ENCODE peak calls at places on chromosome 10, in four cellular contexts. K, J, U and Y are unnamed samples.

GRCh38 chr10:132396495-132397035 is 435 bp upstream of the PWWP2B start:
- DNase-seq in U (peak; percentile 56), J (peak; percentile 75), K (no peak), Y (no peak)

GRCh38 chr10:97321032-97321806 is 2.1 kb downstream of the FRAT1 start:
- DNase-seq in K (no peak), U (no peak), J (no peak), Y (no peak)

GRCh38 chr10:52701647-52702046 is 70.9 kb downstream of the MBL2 start:
- DNase-seq in U (no peak), K (no peak), J (no peak), Y (no peak)

GRCh38 chr10:73743327-73743904 is 756 bp upstream of the SEC24C start:
- DNase-seq in U (no peak), K (no peak), J (no peak), Y (no peak)

GRCh38 chr10:98170249-98171117 is 36.0 kb downstream of the R3HCC1L start:
- DNase-seq in J (peak; percentile 44), U (peak; percentile 62), K (peak; percentile 50), Y (peak; percentile 63)

GRCh38 chr10:821322-821721 is 110.2 kb downstream of the LARP4B start:
- DNase-seq in K (peak; percentile 19), U (peak; percentile 69), J (no peak), Y (no peak)

GRCh38 chr10:59991661-59992060 is 85.3 kb upstream of the CCDC6 start:
- DNase-seq in J (peak; percentile 41), U (peak; percentile 60), K (peak; percentile 74), Y (no peak)

GRCh38 chr10:122749886-122750285 is 50.2 kb upstream of the C10orf120 start:
- DNase-seq in K (no peak), U (no peak), J (no peak), Y (no peak)

GRCh38 chr10:130757821-130758489 is 553.6 kb downstream of the TCERG1L start:
- DNase-seq in K (no peak), J (no peak), U (no peak), Y (no peak)

GRCh38 chr10:60679388-60679987 is 98.8 kb upstream of the CDK1 start:
- DNase-seq in K (no peak), U (no peak), J (no peak), Y (no peak)

GRCh38 chr10:45532501-45532900 is 140.1 kb downstream of the ZFAND4 start:
- DNase-seq in J (no peak), K (peak; percentile 9), U (no peak), Y (no peak)

GRCh38 chr10:63887026-63887589 is 365.9 kb downstream of the REEP3 start:
- DNase-seq in U (peak; percentile 5), K (no peak), J (no peak), Y (peak; percentile 63)

GRCh38 chr10:49749144-49749543 is 13.0 kb downstream of the OGDHL start:
- DNase-seq in U (no peak), J (no peak), K (no peak), Y (no peak)

GRCh38 chr10:117216611-117217195 is 19.4 kb downstream of the KCNK18 start:
- DNase-seq in J (peak; percentile 73), K (peak; percentile 59), U (peak; percentile 73), Y (no peak)

GRCh38 chr10:86944471-86944870 is 12.9 kb downstream of the MMRN2 start:
- DNase-seq in K (peak; percentile 76), U (no peak), J (no peak), Y (no peak)

GRCh38 chr10:80104066-80104926 is 25.8 kb downstream of the TMEM254 start:
- DNase-seq in K (peak; percentile 56), U (peak; percentile 89), J (no peak), Y (no peak)

GRCh38 chr10:96043895-96044580 is 655 bp downstream of the CCNJ start:
- DNase-seq in K (peak; percentile 58), J (peak; percentile 52), U (peak; percentile 40), Y (no peak)

GRCh38 chr10:4131407-4132215 is 346.6 kb upstream of the KLF6 start:
- DNase-seq in U (peak; percentile 80), J (no peak), K (peak; percentile 84), Y (no peak)

GRCh38 chr10:78178940-78179339 is 145.3 kb downstream of the RPS24 start:
- DNase-seq in K (peak; percentile 52), J (peak; percentile 31), U (peak; percentile 59), Y (no peak)

GRCh38 chr10:35699862-35700489 is 57.9 kb upstream of the FZD8 start:
- DNase-seq in K (no peak), U (no peak), J (no peak), Y (no peak)

GRCh38 chr10:507355-507699 is 182.1 kb downstream of the DIP2C start:
- DNase-seq in U (no peak), J (no peak), K (no peak), Y (no peak)

GRCh38 chr10:74936577-74937445 is 110.4 kb downstream of the KAT6B start:
- DNase-seq in K (no peak), U (peak; percentile 70), J (no peak), Y (no peak)

GRCh38 chr10:117552759-117553158 is 10.2 kb downstream of the EMX2 start:
- DNase-seq in J (no peak), U (no peak), K (no peak), Y (no peak)

GRCh38 chr10:92695679-92696605 is 6.2 kb downstream of the HHEX start:
- DNase-seq in J (no peak), K (no peak), U (peak; percentile 59), Y (peak; percentile 5)

GRCh38 chr10:6239213-6239991 is 36.7 kb downstream of the PFKFB3 start:
- DNase-seq in J (peak; percentile 42), U (peak; percentile 97), K (peak; percentile 98), Y (no peak)

GRCh38 chr10:1454428-1454827 is 282.9 kb downstream of the ADARB2 start:
- DNase-seq in J (no peak), U (no peak), K (no peak), Y (no peak)

GRCh38 chr10:35208536-35208935 is 81.9 kb downstream of the CREM start:
- DNase-seq in U (peak; percentile 46), J (no peak), K (no peak), Y (no peak)

GRCh38 chr10:124296121-124296812 is 122.5 kb downstream of the OAT start:
- DNase-seq in K (peak; percentile 13), J (no peak), U (peak; percentile 10), Y (no peak)

GRCh38 chr10:129594811-129595210 is 127.8 kb downstream of the MGMT start:
- DNase-seq in J (no peak), U (no peak), K (no peak), Y (no peak)

GRCh38 chr10:90289037-90289436 is 568.8 kb downstream of the HTR7 start:
- DNase-seq in U (peak; percentile 63), J (no peak), K (peak; percentile 30), Y (no peak)

GRCh38 chr10:15244635-15245197 is 76.2 kb upstream of the NMT2 start:
- DNase-seq in K (no peak), J (no peak), U (no peak), Y (no peak)

GRCh38 chr10:48506147-48506917 is 98.5 kb downstream of the ARHGAP22 start:
- DNase-seq in K (no peak), U (peak; percentile 67), J (peak; percentile 24), Y (no peak)

GRCh38 chr10:22690614-22691431 is 23.6 kb downstream of the PIP4K2A start:
- DNase-seq in K (no peak), J (no peak), U (peak; percentile 78), Y (peak; percentile 50)

GRCh38 chr10:94225589-94225988 is 137.2 kb downstream of the NOC3L start:
- DNase-seq in J (no peak), U (no peak), K (no peak), Y (peak; percentile 7)

GRCh38 chr10:49397036-49397999 is 1.4 kb upstream of the DRGX start:
- DNase-seq in J (no peak), K (no peak), U (no peak), Y (no peak)

GRCh38 chr10:122149138-122149606 is 121.9 kb upstream of the BTBD16 start:
- DNase-seq in J (no peak), U (peak; percentile 80), K (no peak), Y (no peak)

DNA sequence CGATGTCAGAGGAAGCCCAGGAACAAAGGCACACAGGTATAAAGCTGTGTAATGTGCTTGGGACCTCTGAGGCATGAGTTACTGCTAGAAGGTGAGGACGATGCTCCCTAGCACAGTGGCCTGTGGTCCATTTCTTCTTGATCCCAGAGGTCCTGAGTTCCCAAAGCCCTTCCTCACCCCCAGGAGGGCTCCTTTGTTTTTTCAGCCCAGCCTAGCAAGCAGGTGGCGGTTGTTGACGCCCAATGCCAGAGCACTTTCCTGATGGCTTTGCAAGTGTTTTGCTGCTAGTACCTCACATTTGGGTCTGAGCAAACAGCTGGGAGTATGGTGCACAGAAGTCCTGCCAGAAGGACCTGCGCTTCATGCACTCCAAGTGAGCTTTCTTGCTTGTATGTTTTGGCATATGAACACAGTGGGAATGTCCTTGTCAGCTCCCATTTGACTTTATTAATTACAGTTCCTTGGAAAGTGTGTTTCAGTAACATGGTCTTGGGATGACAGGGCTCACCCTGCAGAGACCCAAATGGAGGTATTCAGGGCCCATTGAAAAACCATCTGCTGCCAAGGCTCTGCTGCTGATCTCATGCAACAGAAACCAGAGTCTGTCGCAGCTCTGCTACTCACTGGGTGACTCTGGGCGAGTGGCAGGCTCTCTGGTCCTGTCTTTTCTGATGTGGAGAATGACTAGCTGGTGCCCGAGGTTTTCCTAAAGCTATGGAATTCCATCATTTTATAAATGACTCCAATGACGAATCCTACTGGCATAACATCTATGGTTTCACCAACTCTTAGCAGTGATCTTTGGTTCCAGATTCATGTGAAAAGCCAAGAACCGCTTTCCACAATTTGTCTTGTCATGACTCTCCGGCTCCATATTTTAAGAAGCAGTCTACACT is 134.9 kb downstream of the ARID5B start:
- DNase-seq in J (no peak), U (no peak), K (no peak), Y (no peak)
- H3K4me1 ChIP-seq in J (peaks cover 34% of the 10 kb centered on the region), U (peaks cover 4% of the 10 kb centered on the region), K (peaks cover 34% of the 10 kb centered on the region), Y (no peaks in the 10 kb centered on the region)

DNA sequence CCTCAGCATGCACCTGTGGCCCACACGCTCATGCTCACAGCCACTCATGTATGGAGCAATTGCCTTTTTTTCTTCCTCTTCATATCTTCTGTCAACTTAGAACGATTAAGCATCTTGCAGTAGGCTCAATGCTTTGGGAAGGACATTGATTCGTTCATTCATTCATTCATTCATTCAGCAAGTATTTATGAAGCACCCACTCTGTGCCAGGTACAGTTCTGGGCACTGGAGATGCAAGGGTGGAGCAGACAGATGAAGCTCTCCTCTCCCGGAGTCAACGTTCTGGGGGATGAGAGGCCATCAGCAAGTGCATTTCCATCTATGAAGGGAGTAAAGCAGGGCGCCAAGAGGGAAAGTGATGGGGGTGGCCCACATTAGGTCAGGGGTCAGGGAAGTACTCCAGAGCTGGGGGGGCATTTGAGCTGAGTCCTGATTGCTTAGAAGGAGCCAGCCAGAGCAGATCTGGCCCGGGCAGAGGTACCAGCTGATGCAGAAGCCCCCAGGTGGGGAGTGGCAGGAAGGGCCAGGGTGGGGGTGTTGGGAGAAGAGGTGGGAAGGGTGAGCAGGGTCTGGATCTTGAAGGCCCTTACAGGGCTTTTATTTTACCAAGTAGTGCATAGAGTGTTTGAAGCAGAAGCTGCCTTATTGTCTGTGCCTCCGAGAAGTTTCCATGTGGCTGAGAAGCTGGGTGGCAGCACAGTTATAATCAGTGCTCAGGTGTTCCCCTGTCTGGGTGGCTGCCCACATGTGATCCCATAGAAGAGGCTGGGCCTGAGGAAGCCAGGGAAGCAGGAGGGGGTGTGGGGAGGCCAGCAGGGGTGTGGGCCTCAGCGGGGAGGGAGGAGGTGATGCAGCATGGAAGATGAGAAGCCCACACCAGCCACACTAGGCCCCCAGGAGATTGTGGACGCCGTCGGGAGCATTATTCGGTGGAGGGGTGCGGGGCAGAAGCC is 36.2 kb downstream of the CHST3 start:
- DNase-seq in K (no peak), U (no peak), J (peak; percentile 33), Y (no peak)
- H3K27ac ChIP-seq in K (no peak overlapping the region), U (no peak overlapping the region), J (peak overlapping the region; percentile 79), Y (no peak overlapping the region)

GRCh38 chr10:76981251-76981650 is 656.4 kb downstream of the KCNMA1 start:
- DNase-seq in J (no peak), U (no peak), K (no peak), Y (no peak)
- H3K27me3 ChIP-seq in J (no peaks in the 10 kb centered on the region), U (no peaks in the 10 kb centered on the region), K (no peaks in the 10 kb centered on the region), Y (no peaks in the 10 kb centered on the region)

GRCh38 chr10:13862541-13863233 is 275.9 kb downstream of the PRPF18 start:
- DNase-seq in K (no peak), J (no peak), U (no peak), Y (no peak)
- H3K4me1 ChIP-seq in K (peaks cover 34% of the 10 kb centered on the region), J (no peaks in the 10 kb centered on the region), U (no peaks in the 10 kb centered on the region), Y (peaks cover 3% of the 10 kb centered on the region)